ENCODE peak calls at places on chromosomes 12 and 14, in four cellular contexts. G is SK-N-SH treated with all-trans-retinoic acid at 6 μM for 48 hours, P is heart left ventricle, M is omental fat pad. H is an unnamed sample.

GRCh38 chr14:96267916-96268315 is 11.9 kb downstream of the BDKRB1 start:
- ATAC-seq in G (peak), P (no peak), M (no peak), H (no peak)

GRCh38 chr12:112665971-112666370 is 125.6 kb upstream of the RPH3A start:
- ATAC-seq in G (no peak), P (no peak), M (no peak), H (no peak)

GRCh38 chr12:119444462-119445044 is 110.0 kb downstream of the CCDC60 start:
- ATAC-seq in G (peak), P (no peak), M (no peak), H (no peak)

GRCh38 chr14:23119362-23120327 is 590 bp upstream of the CEBPE start:
- ATAC-seq in G (no peak), P (no peak), M (no peak), H (no peak)

GRCh38 chr12:62724285-62724684 is 210.7 kb downstream of the PPM1H start:
- ATAC-seq in G (no peak), P (no peak), M (no peak), H (no peak)

GRCh38 chr12:79871621-79872020 is 63.3 kb downstream of the PPP1R12A start:
- ATAC-seq in G (no peak), P (no peak), M (no peak), H (no peak)

GRCh38 chr12:54998958-54999510 is 14.5 kb upstream of the TESPA1 start:
- ATAC-seq in G (no peak), P (no peak), M (no peak), H (no peak)

GRCh38 chr14:106309423-106309822 is 783.0 kb downstream of the TMEM121 start:
- ATAC-seq in G (no peak), P (no peak), M (no peak), H (no peak)

GRCh38 chr12:107328442-107329133 is 235.2 kb upstream of the CRY1 start:
- ATAC-seq in G (no peak), P (peak), M (no peak), H (no peak)

GRCh38 chr14:76918751-76919421 is 92.7 kb downstream of the LRRC74A start:
- ATAC-seq in G (peak), P (peak), M (peak), H (peak)

GRCh38 chr12:116194935-116195431 is 82.5 kb downstream of the MED13L start:
- ATAC-seq in G (no peak), P (no peak), M (no peak), H (no peak)

GRCh38 chr12:130076752-130077151 is 85.5 kb upstream of the FZD10 start:
- ATAC-seq in G (no peak), P (peak), M (no peak), H (no peak)

GRCh38 chr14:99524804-99525698 is 43.8 kb downstream of the CCNK start:
- ATAC-seq in G (peak), P (peak), M (peak), H (no peak)

GRCh38 chr14:73725116-73726024 is 11.2 kb upstream of the PNMA1 start:
- ATAC-seq in G (no peak), P (no peak), M (no peak), H (no peak)

GRCh38 chr14:20400965-20401593 is 12.2 kb downstream of the TEP1 start:
- ATAC-seq in G (no peak), P (no peak), M (no peak), H (no peak)

GRCh38 chr12:14810953-14811483 is 3.0 kb downstream of the SMCO3 start:
- ATAC-seq in G (peak), P (no peak), M (no peak), H (no peak)

GRCh38 chr14:69773571-69774276 is 6.8 kb downstream of the SRSF5 start:
- ATAC-seq in G (no peak), P (no peak), M (no peak), H (no peak)

GRCh38 chr12:11872055-11872454 is 198.7 kb upstream of the BCL2L14 start:
- ATAC-seq in G (no peak), P (no peak), M (no peak), H (no peak)

GRCh38 chr14:96104469-96105057 is 65.4 kb downstream of the C14orf132 start:
- ATAC-seq in G (no peak), P (peak), M (peak), H (peak)

GRCh38 chr12:130124106-130124505 is 38.2 kb upstream of the FZD10 start:
- ATAC-seq in G (no peak), P (no peak), M (no peak), H (no peak)

GRCh38 chr12:83573676-83574075 is 887.0 kb downstream of the TMTC2 start:
- ATAC-seq in G (peak), P (peak), M (peak), H (peak)

GRCh38 chr14:61512026-61512425 is 183.3 kb upstream of the HIF1A start:
- ATAC-seq in G (peak), P (peak), M (no peak), H (no peak)

GRCh38 chr12:100077367-100077766 is 65.3 kb downstream of the BLTP3B start:
- ATAC-seq in G (peak), P (no peak), M (no peak), H (no peak)

GRCh38 chr12:27975222-27976136 is 2.9 kb upstream of the PTHLH start:
- ATAC-seq in G (peak), P (peak), M (peak), H (peak)

GRCh38 chr14:56798447-56799326 is 11.6 kb downstream of the OTX2 start:
- ATAC-seq in G (no peak), P (no peak), M (peak), H (peak)

GRCh38 chr12:6355491-6356373 is 13.9 kb upstream of the TNFRSF1A start:
- ATAC-seq in G (no peak), P (no peak), M (no peak), H (no peak)

GRCh38 chr12:120121766-120122293 is 5.3 kb upstream of the RAB35 start:
- ATAC-seq in G (no peak), P (no peak), M (no peak), H (no peak)

GRCh38 chr12:10672231-10672868 is 1.5 kb downstream of the STYK1 start:
- ATAC-seq in G (no peak), P (no peak), M (no peak), H (no peak)

GRCh38 chr12:46214668-46215429 is 54.0 kb downstream of the SLC38A1 start:
- ATAC-seq in G (no peak), P (no peak), M (no peak), H (peak)

H was measured in gastroesophageal sphincter.